ENCODE peak calls at places on chromosomes 11 and 22, in seven cellular contexts. A, S, L, J, Z, C and R are unnamed samples.
A peak's percentile ranks its signal among the peaks of the same experiment; 100 is the strongest.

GRCh38 chr11:60251485-60252207 is 8.7 kb upstream of the MS4A4E start:
- DNase-seq in A (peak; percentile 14), C (no peak), L (no peak), J (no peak), Z (no peak), S (no peak), R (no peak)

GRCh38 chr22:34427841-34428240 is 507.6 kb upstream of the LARGE1 start:
- DNase-seq in J (no peak), L (no peak), A (no peak), S (no peak), Z (no peak), C (no peak), R (no peak)

GRCh38 chr11:74090701-74091100 is 80.1 kb downstream of the C2CD3 start:
- DNase-seq in C (no peak), J (no peak), Z (peak; percentile 14), L (no peak), A (peak; percentile 33), S (no peak), R (peak; percentile 15)

GRCh38 chr11:117502285-117502856 is 174.7 kb downstream of the CEP164 start:
- DNase-seq in L (no peak), S (no peak), J (no peak), A (no peak), C (no peak), Z (no peak), R (no peak)

GRCh38 chr11:2577071-2578005 is 122.5 kb downstream of the KCNQ1OT1 start:
- DNase-seq in S (no peak), C (peak; percentile 53), Z (no peak), A (no peak), J (peak; percentile 50), L (no peak), R (no peak)

GRCh38 chr11:44143987-44144909 is 48.8 kb downstream of the EXT2 start:
- DNase-seq in Z (no peak), A (no peak), J (no peak), C (no peak), L (no peak), S (no peak), R (no peak)

GRCh38 chr11:10455637-10456487 is 798 bp downstream of the AMPD3 start:
- DNase-seq in C (peak; percentile 65), A (peak; percentile 67), L (peak; percentile 61), S (peak; percentile 54), J (peak; percentile 80), Z (peak; percentile 93), R (peak; percentile 66)

GRCh38 chr11:108947654-108948570 is 283.0 kb downstream of the DDX10 start:
- DNase-seq in Z (no peak), C (no peak), A (peak; percentile 53), J (no peak), L (no peak), S (no peak), R (peak; percentile 59)

GRCh38 chr11:94329501-94329900 is 25.1 kb downstream of the IZUMO1R start:
- DNase-seq in Z (no peak), A (no peak), S (no peak), L (no peak), J (no peak), C (no peak), R (no peak)

GRCh38 chr11:94322501-94322900 is 18.1 kb downstream of the IZUMO1R start:
- DNase-seq in J (no peak), C (no peak), Z (no peak), A (no peak), L (no peak), S (no peak), R (no peak)

GRCh38 chr11:94328587-94329080 is 24.3 kb downstream of the IZUMO1R start:
- DNase-seq in L (no peak), J (no peak), Z (no peak), S (no peak), A (no peak), C (no peak), R (no peak)

GRCh38 chr11:94326947-94327346 is 22.6 kb downstream of the IZUMO1R start:
- DNase-seq in S (no peak), J (no peak), Z (no peak), C (no peak), A (no peak), L (no peak), R (no peak)

DNA sequence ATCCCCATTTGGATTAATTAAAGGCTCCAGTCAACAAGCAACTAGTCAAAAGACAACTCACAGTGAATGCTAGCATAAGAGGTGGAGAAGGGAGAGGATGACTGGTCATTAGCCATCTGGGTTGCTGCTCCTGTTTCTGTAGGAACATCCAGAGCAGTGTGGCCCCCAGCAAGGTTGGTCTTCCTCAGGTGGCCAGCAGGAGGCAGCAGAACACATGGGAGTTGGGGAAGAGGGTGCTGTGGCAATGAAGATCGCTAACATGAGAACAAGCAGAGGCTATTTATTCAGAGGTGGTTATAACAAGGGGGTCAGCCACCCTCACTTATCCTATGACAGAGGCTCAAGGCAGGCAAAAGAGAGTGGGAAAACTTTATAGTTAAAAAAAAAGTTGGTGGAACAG is 21.3 kb downstream of the IZUMO1R start:
- DNase-seq in L (no peak), J (no peak), C (peak; percentile 58), A (peak; percentile 38), S (peak; percentile 24), Z (peak; percentile 37), R (peak; percentile 15)
- TF ChIP-seq CTCF in L (peak; percentile 39), J (no peak), C (no peak), A (peak; percentile 48), S (no peak), Z (peak; percentile 76), R (peak; percentile 48)

DNA sequence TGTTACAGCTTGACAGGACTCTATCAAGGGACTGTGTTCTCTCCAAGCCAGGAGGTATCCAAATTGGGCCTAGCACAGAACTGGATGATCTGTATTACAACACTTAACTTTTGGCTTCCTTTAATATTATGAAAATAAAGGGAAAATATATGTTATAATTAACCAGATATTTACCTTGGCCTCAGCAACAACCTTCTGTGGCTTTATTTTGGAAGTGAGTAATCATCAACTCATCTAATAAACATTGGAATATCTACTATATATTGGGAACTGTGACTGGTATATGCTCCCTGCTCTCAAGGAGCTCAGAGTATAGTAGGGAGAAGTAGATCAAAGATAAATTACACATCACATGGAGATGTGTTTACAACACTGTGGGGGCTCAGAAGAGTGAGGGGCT is 352.2 kb downstream of the METTL15 start:
- DNase-seq in Z (no peak), J (no peak), S (no peak), L (no peak), A (no peak), C (no peak), R (peak; percentile 15)
- H3K4me3 ChIP-seq in Z (no peak overlapping the region), J (no peak overlapping the region), S (no peak overlapping the region), L (no peak overlapping the region), A (no peak overlapping the region), C (no peak overlapping the region), R (no peak overlapping the region)

GRCh38 chr22:27257987-27258386 is 543.6 kb downstream of the MN1 start:
- DNase-seq in Z (no peak), C (no peak), A (no peak), L (no peak), J (no peak), S (no peak), R (no peak)
- TF ChIP-seq CTCF in Z (no peak), C (no peak), A (peak; percentile 21), L (no peak), J (no peak), S (no peak), R (peak; percentile 33)

GRCh38 chr22:38696606-38697005 is 4.1 kb downstream of the JOSD1 start:
- DNase-seq in C (no peak), J (no peak), S (peak; percentile 24), A (peak; percentile 83), Z (no peak), L (no peak), R (peak; percentile 93)

GRCh38 chr22:38699143-38699542 is 1.6 kb downstream of the JOSD1 start:
- DNase-seq in S (no peak), L (no peak), C (no peak), J (peak; percentile 19), Z (peak; percentile 15), A (no peak), R (peak; percentile 17)

GRCh38 chr22:38694945-38695344 is 5.8 kb downstream of the JOSD1 start:
- DNase-seq in C (no peak), L (no peak), A (no peak), Z (no peak), J (no peak), S (no peak), R (peak; percentile 23)

GRCh38 chr22:38698407-38699094 is 2.2 kb downstream of the JOSD1 start:
- DNase-seq in S (no peak), Z (no peak), J (peak; percentile 55), A (no peak), L (no peak), C (no peak), R (no peak)

GRCh38 chr22:38697055-38697980 is 3.4 kb downstream of the JOSD1 start:
- DNase-seq in S (no peak), J (peak; percentile 62), L (no peak), A (peak; percentile 80), C (no peak), Z (no peak), R (peak; percentile 76)
- H3K4me3 ChIP-seq in S (no peak overlapping the region), J (no peak overlapping the region), L (peak overlapping the region; percentile 7), A (no peak overlapping the region), C (no peak overlapping the region), Z (peak overlapping the region; percentile 91), R (peak overlapping the region; percentile 87)